ENCODE peak calls at places on chromosomes 6 and 20, in four cellular contexts. Y, D, H and R are unnamed samples.

GRCh38 chr6:131381052-131381451 is 192.0 kb upstream of the ARG1 start:
- DNase-seq in Y (no peak), D (peak; percentile 16), H (no peak), R (no peak)

GRCh38 chr6:90860822-90861601 is 274.1 kb upstream of the MAP3K7 start:
- DNase-seq in Y (no peak), D (no peak), H (no peak), R (no peak)

GRCh38 chr20:39632176-39632575 is 670.0 kb downstream of the DHX35 start:
- DNase-seq in Y (no peak), D (no peak), H (no peak), R (no peak)

GRCh38 chr6:88813045-88813444 is 150.4 kb downstream of the RNGTT start:
- DNase-seq in Y (no peak), D (no peak), H (no peak), R (no peak)

GRCh38 chr6:36642913-36643817 is 35.3 kb upstream of the CDKN1A start:
- DNase-seq in Y (peak; percentile 56), D (peak; percentile 67), H (peak; percentile 83), R (peak; percentile 48)

GRCh38 chr6:111824608-111825337 is 48.5 kb downstream of the FYN start:
- DNase-seq in Y (no peak), D (no peak), H (no peak), R (no peak)

GRCh38 chr6:100305237-100305869 is 159.4 kb downstream of the SIM1 start:
- DNase-seq in Y (no peak), D (no peak), H (no peak), R (no peak)

GRCh38 chr6:15073883-15074465 is 171.9 kb upstream of the JARID2 start:
- DNase-seq in Y (no peak), D (no peak), H (no peak), R (no peak)

GRCh38 chr6:33116881-33117711 is 41.3 kb downstream of the HLA-DPB1 start:
- DNase-seq in Y (no peak), D (no peak), H (no peak), R (no peak)

GRCh38 chr6:160167547-160168391 is 46.2 kb downstream of the SLC22A1 start:
- DNase-seq in Y (no peak), D (no peak), H (no peak), R (no peak)

GRCh38 chr20:40942015-40942414 is 86.6 kb upstream of the TOP1 start:
- DNase-seq in Y (no peak), D (no peak), H (no peak), R (no peak)

GRCh38 chr20:25296094-25297093 is 48.5 kb downstream of the PYGB start:
- DNase-seq in Y (no peak), D (no peak), H (no peak), R (no peak)

GRCh38 chr6:83252717-83253116 is 59.6 kb downstream of the RWDD2A start:
- DNase-seq in Y (peak; percentile 27), D (no peak), H (peak; percentile 69), R (peak; percentile 51)

GRCh38 chr6:15588966-15589634 is 73.7 kb downstream of the DTNBP1 start:
- DNase-seq in Y (peak; percentile 51), D (no peak), H (peak; percentile 47), R (peak; percentile 43)

GRCh38 chr6:11423072-11423471 is 114.5 kb upstream of the TMEM170B start:
- DNase-seq in Y (no peak), D (no peak), H (no peak), R (no peak)

DNA sequence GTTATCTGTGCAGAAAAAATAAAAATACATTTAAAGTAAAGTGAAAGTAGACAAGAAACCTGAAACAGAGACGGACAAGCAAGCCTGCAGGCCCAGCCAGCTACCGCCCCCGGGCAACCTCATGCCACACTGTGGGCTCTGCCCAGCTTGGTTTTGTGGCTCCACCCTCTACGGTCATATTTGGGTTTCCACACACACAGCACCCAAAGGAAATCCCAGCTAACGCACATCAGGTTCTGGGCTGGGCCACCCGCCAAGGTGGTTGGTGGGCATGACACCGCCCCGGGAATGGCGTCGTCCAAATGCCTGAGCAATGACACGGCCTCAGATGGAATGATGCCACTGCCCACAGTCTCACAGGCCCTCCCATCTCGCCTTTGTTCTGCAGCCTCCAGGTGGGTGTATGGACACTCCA is 22.9 kb downstream of the FAM110A start:
- DNase-seq in Y (peak; percentile 22), D (no peak), H (peak; percentile 77), R (no peak)
- H3K4me3 ChIP-seq in Y (no peak overlapping the region), D (no peak overlapping the region), H (no peak overlapping the region), R (no peak overlapping the region)

DNA sequence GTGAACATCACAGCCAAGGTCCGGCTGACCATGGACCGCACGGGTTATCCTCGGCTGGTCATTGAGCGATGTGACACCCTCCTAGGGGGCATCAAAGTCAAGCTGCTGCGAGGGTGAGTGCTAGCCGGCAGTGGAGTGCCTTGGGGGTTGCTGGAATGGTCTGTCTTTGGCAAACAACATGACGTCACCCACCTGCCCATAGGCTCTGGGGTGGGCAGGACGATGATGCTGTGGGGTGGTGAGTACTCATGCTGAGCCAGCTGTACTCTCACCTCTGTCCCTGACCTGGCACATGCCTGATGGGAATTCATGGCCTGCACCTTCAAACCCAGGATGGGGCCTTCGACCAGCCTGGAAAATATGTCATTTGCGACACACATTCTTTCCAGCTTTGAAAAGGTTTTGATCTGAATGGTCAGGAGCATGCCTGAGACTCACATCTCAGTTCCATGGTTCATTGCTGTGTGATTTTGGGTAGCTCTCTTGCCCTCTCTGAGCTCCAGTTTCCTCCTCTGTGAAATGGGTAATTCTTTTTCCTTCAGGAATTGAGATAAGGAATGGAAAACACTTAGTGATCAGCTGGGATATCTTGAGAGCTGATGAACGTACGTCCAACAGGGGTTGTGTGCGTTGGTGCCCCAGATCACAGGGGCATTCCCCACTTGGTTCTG is 6.7 kb downstream of the BPIFB4 start:
- DNase-seq in Y (no peak), D (no peak), H (no peak), R (no peak)
- H3K27me3 ChIP-seq in Y (no peaks in the 10 kb centered on the region), D (peaks cover 3% of the 10 kb centered on the region), H (peaks cover 2% of the 10 kb centered on the region), R (peaks cover 5% of the 10 kb centered on the region)

GRCh38 chr6:30760537-30760936 is 16.2 kb upstream of the IER3 start:
- DNase-seq in Y (no peak), D (no peak), H (no peak), R (no peak)
- H3K27ac ChIP-seq in Y (peak overlapping the region; percentile 99), D (no peak overlapping the region), H (peak overlapping the region; percentile 100), R (no peak overlapping the region)

GRCh38 chr6:125611573-125612399 is 137.6 kb upstream of the HEY2 start:
- DNase-seq in Y (peak; percentile 82), D (peak; percentile 17), H (peak; percentile 34), R (no peak)
- H3K4me3 ChIP-seq in Y (peak overlapping the region; percentile 38), D (no peak overlapping the region), H (peak overlapping the region; percentile 34), R (no peak overlapping the region)

GRCh38 chr6:35142578-35142977 is 1.4 kb upstream of the TCP11 start:
- DNase-seq in Y (no peak), D (no peak), H (peak; percentile 18), R (no peak)
- H3K27me3 ChIP-seq in Y (no peaks in the 10 kb centered on the region), D (no peaks in the 10 kb centered on the region), H (no peaks in the 10 kb centered on the region), R (no peaks in the 10 kb centered on the region)

GRCh38 chr20:5781798-5782750 is 31.9 kb downstream of the SHLD1 start:
- DNase-seq in Y (no peak), D (peak; percentile 23), H (no peak), R (no peak)

GRCh38 chr20:5784735-5785134 is 34.5 kb downstream of the SHLD1 start:
- DNase-seq in Y (no peak), D (no peak), H (no peak), R (no peak)

GRCh38 chr20:5779071-5779470 is 28.9 kb downstream of the SHLD1 start:
- DNase-seq in Y (no peak), D (no peak), H (no peak), R (no peak)

GRCh38 chr20:5776074-5776473 is 25.9 kb downstream of the SHLD1 start:
- DNase-seq in Y (no peak), D (no peak), H (no peak), R (no peak)

GRCh38 chr20:5780233-5781217 is 30.3 kb downstream of the SHLD1 start:
- DNase-seq in Y (no peak), D (no peak), H (peak; percentile 29), R (peak; percentile 26)
- H3K27ac ChIP-seq in Y (no peak overlapping the region), D (no peak overlapping the region), H (no peak overlapping the region), R (peak overlapping the region; percentile 55)

DNA sequence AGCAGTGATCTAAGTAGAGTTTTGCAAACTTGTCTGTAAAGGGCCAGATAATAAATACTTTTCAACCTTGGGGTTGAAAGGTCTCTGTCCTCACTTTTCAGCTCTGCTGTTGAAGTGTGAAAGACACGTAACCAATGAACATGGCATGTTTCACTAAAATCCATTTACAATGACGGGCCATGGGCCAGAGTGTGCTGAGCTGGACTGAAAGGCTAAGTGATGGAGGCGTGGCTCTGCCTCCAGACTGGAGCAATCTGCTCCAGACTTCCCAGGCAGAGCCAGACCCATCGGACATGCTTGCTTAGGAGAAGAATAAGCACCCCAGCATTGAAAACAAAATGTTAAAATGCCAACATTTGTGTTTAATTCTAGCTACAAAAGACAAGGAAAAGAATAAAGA is 41.4 kb downstream of the SCAND1 start:
- DNase-seq in Y (no peak), D (no peak), H (no peak), R (no peak)
- H3K4me3 ChIP-seq in Y (no peak overlapping the region), D (no peak overlapping the region), H (no peak overlapping the region), R (no peak overlapping the region)

GRCh38 chr6:41684311-41685182 is 46.3 kb downstream of the MDFI start:
- DNase-seq in Y (no peak), D (no peak), H (no peak), R (no peak)
- H3K27me3 ChIP-seq in Y (no peaks in the 10 kb centered on the region), D (no peaks in the 10 kb centered on the region), H (no peaks in the 10 kb centered on the region), R (no peaks in the 10 kb centered on the region)

DNA sequence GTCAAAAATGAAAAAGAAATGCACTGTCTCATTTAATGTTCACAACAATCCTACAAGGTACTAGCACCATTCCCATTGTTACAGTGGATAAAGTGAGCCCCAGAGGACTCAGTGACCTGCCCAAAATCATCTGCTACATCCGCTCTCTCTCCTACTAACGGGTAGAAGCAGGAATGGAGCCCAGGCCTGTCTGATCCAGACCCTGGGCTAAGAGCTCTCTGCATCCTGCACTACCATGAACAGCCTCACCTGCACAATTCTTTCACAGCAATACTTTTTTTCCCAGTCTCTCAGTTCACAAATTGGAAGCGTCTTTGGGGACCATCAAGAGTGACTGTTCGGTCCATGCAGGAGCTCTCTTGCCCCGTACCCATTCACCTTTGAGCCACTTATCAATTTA is 31.2 kb downstream of the ATP9A start:
- DNase-seq in Y (no peak), D (no peak), H (no peak), R (no peak)
- H3K27ac ChIP-seq in Y (no peak overlapping the region), D (no peak overlapping the region), H (no peak overlapping the region), R (no peak overlapping the region)